ENCODE peak calls at places on chromosomes 6 and 20, in seven cellular contexts. One of them, this sample, is unnamed.

GRCh38 chr6:1614767-1615650 is 5.3 kb downstream of the FOXC1 start:
- DNase-seq in transverse colon: no peak
- DNase-seq in spleen: no peak
- DNase-seq in thoracic aorta: no peak
- DNase-seq in HCT116: no peak
- DNase-seq in fibroblast of the aortic adventitia: peak; percentile 50
- DNase-seq in SK-N-MC: no peak
- DNase-seq in this sample: no peak

GRCh38 chr20:48107560-48107959 is 322.3 kb upstream of the SULF2 start:
- DNase-seq in transverse colon: no peak
- DNase-seq in thoracic aorta: no peak
- DNase-seq in fibroblast of the aortic adventitia: peak; percentile 2
- DNase-seq in HCT116: no peak
- DNase-seq in spleen: no peak
- DNase-seq in SK-N-MC: no peak
- DNase-seq in this sample: peak; percentile 21

GRCh38 chr6:110720066-110720465 is 95.2 kb downstream of the CDK19 start:
- DNase-seq in HCT116: no peak
- DNase-seq in thoracic aorta: no peak
- DNase-seq in spleen: no peak
- DNase-seq in fibroblast of the aortic adventitia: no peak
- DNase-seq in transverse colon: no peak
- DNase-seq in SK-N-MC: no peak
- DNase-seq in this sample: no peak

GRCh38 chr20:64099086-64099786 is 8.1 kb downstream of the NPBWR2 start:
- DNase-seq in thoracic aorta: no peak
- DNase-seq in HCT116: no peak
- DNase-seq in spleen: no peak
- DNase-seq in transverse colon: no peak
- DNase-seq in SK-N-MC: no peak
- DNase-seq in fibroblast of the aortic adventitia: no peak
- DNase-seq in this sample: no peak

GRCh38 chr20:44394520-44395182 is 39.2 kb downstream of the HNF4A start:
- DNase-seq in fibroblast of the aortic adventitia: no peak
- DNase-seq in SK-N-MC: no peak
- DNase-seq in thoracic aorta: no peak
- DNase-seq in spleen: no peak
- DNase-seq in HCT116: no peak
- DNase-seq in transverse colon: no peak
- DNase-seq in this sample: no peak

GRCh38 chr6:156778615-156779205 is 1.5 kb downstream of the ARID1B start:
- DNase-seq in HCT116: no peak
- DNase-seq in thoracic aorta: no peak
- DNase-seq in spleen: peak; percentile 93
- DNase-seq in SK-N-MC: no peak
- DNase-seq in fibroblast of the aortic adventitia: peak; percentile 37
- DNase-seq in transverse colon: peak; percentile 65
- DNase-seq in this sample: peak; percentile 48

GRCh38 chr6:27133281-27134227 is 113.9 kb upstream of the PRSS16 start:
- DNase-seq in HCT116: peak; percentile 69
- DNase-seq in spleen: peak; percentile 97
- DNase-seq in SK-N-MC: no peak
- DNase-seq in thoracic aorta: no peak
- DNase-seq in transverse colon: peak; percentile 85
- DNase-seq in fibroblast of the aortic adventitia: peak; percentile 50
- DNase-seq in this sample: peak; percentile 63

GRCh38 chr6:139686308-139686707 is 311.9 kb upstream of the CITED2 start:
- DNase-seq in HCT116: no peak
- DNase-seq in transverse colon: no peak
- DNase-seq in thoracic aorta: no peak
- DNase-seq in spleen: no peak
- DNase-seq in fibroblast of the aortic adventitia: peak; percentile 52
- DNase-seq in SK-N-MC: no peak
- DNase-seq in this sample: peak; percentile 51

GRCh38 chr6:125974214-125974866 is 12.0 kb upstream of the TRMT11 start:
- DNase-seq in spleen: no peak
- DNase-seq in HCT116: peak; percentile 46
- DNase-seq in SK-N-MC: no peak
- DNase-seq in thoracic aorta: no peak
- DNase-seq in transverse colon: no peak
- DNase-seq in fibroblast of the aortic adventitia: peak; percentile 86
- DNase-seq in this sample: peak; percentile 70

GRCh38 chr20:37968726-37969401 is 64.4 kb downstream of the TTI1 start:
- DNase-seq in transverse colon: no peak
- DNase-seq in spleen: no peak
- DNase-seq in HCT116: no peak
- DNase-seq in SK-N-MC: no peak
- DNase-seq in fibroblast of the aortic adventitia: no peak
- DNase-seq in thoracic aorta: no peak
- DNase-seq in this sample: peak; percentile 5

GRCh38 chr6:154637392-154637791 is 95.8 kb upstream of the SCAF8 start:
- DNase-seq in fibroblast of the aortic adventitia: no peak
- DNase-seq in HCT116: no peak
- DNase-seq in spleen: no peak
- DNase-seq in thoracic aorta: no peak
- DNase-seq in transverse colon: no peak
- DNase-seq in SK-N-MC: no peak
- DNase-seq in this sample: no peak

GRCh38 chr6:146857180-146857959 is 258.6 kb downstream of the ADGB start:
- DNase-seq in thoracic aorta: peak; percentile 45
- DNase-seq in SK-N-MC: no peak
- DNase-seq in spleen: peak; percentile 96
- DNase-seq in transverse colon: peak; percentile 80
- DNase-seq in HCT116: peak; percentile 43
- DNase-seq in fibroblast of the aortic adventitia: peak; percentile 93
- DNase-seq in this sample: peak; percentile 96

GRCh38 chr6:42748241-42748898 is 2.5 kb upstream of the TBCC start:
- DNase-seq in fibroblast of the aortic adventitia: peak; percentile 44
- DNase-seq in spleen: no peak
- DNase-seq in SK-N-MC: no peak
- DNase-seq in thoracic aorta: no peak
- DNase-seq in HCT116: no peak
- DNase-seq in transverse colon: no peak
- DNase-seq in this sample: no peak

GRCh38 chr20:46709459-46710148 is at the start of gene SLC2A10:
- DNase-seq in thoracic aorta: no peak
- DNase-seq in HCT116: no peak
- DNase-seq in SK-N-MC: no peak
- DNase-seq in spleen: no peak
- DNase-seq in transverse colon: peak; percentile 70
- DNase-seq in fibroblast of the aortic adventitia: peak; percentile 38
- DNase-seq in this sample: peak; percentile 72

GRCh38 chr6:29887330-29887818 is 55.0 kb upstream of the HLA-A start:
- DNase-seq in spleen: peak; percentile 86
- DNase-seq in HCT116: peak; percentile 8
- DNase-seq in SK-N-MC: no peak
- DNase-seq in thoracic aorta: no peak
- DNase-seq in transverse colon: peak; percentile 74
- DNase-seq in fibroblast of the aortic adventitia: peak; percentile 13
- DNase-seq in this sample: peak; percentile 17

GRCh38 chr6:121482004-121482693 is 46.7 kb downstream of the GJA1 start:
- DNase-seq in thoracic aorta: no peak
- DNase-seq in spleen: no peak
- DNase-seq in fibroblast of the aortic adventitia: peak; percentile 91
- DNase-seq in transverse colon: no peak
- DNase-seq in HCT116: peak; percentile 21
- DNase-seq in SK-N-MC: no peak
- DNase-seq in this sample: peak; percentile 64

GRCh38 chr6:45757443-45758121 is 258.1 kb downstream of the CLIC5 start:
- DNase-seq in spleen: no peak
- DNase-seq in SK-N-MC: peak; percentile 80
- DNase-seq in HCT116: no peak
- DNase-seq in fibroblast of the aortic adventitia: peak; percentile 55
- DNase-seq in thoracic aorta: no peak
- DNase-seq in transverse colon: no peak
- DNase-seq in this sample: peak; percentile 78

GRCh38 chr6:130527173-130527572 is 161.4 kb downstream of the TMEM200A start:
- DNase-seq in transverse colon: no peak
- DNase-seq in fibroblast of the aortic adventitia: no peak
- DNase-seq in spleen: no peak
- DNase-seq in SK-N-MC: no peak
- DNase-seq in HCT116: no peak
- DNase-seq in thoracic aorta: no peak
- DNase-seq in this sample: no peak

GRCh38 chr6:1577146-1577680 is 32.5 kb upstream of the FOXC1 start:
- DNase-seq in SK-N-MC: no peak
- DNase-seq in transverse colon: no peak
- DNase-seq in spleen: no peak
- DNase-seq in thoracic aorta: no peak
- DNase-seq in HCT116: no peak
- DNase-seq in fibroblast of the aortic adventitia: no peak
- DNase-seq in this sample: no peak

DNA sequence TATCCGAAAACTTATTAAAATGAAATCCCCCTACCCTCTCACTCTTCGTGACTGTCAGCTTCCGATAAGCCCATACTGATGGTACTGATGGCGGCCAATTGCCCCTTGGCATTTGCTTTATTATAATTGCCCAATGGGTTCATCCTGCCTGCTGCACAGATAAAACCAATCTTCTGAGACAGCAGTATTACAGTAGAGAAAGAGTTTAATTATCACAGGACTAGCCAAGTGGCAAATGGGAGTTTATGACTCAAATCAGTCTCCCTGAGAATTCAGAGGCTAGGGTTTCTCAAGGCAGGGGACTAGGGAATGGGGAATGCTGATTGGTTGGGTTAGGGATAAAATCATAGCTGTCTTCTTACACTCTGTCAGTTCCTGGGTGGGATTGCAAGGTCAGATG is 259.5 kb downstream of the SOD2 start:
- DNase-seq in thoracic aorta: no peak
- DNase-seq in SK-N-MC: no peak
- DNase-seq in spleen: no peak
- DNase-seq in transverse colon: no peak
- DNase-seq in fibroblast of the aortic adventitia: no peak
- DNase-seq in HCT116: no peak
- DNase-seq in this sample: no peak
- H3K4me3 ChIP-seq in thoracic aorta: no peak overlapping the region
- H3K4me3 ChIP-seq in SK-N-MC: no peak overlapping the region
- H3K4me3 ChIP-seq in spleen: no peak overlapping the region
- H3K4me3 ChIP-seq in transverse colon: no peak overlapping the region
- H3K4me3 ChIP-seq in fibroblast of the aortic adventitia: no peak overlapping the region
- H3K4me3 ChIP-seq in HCT116: no peak overlapping the region
- H3K4me3 ChIP-seq in this sample: no peak overlapping the region

DNA sequence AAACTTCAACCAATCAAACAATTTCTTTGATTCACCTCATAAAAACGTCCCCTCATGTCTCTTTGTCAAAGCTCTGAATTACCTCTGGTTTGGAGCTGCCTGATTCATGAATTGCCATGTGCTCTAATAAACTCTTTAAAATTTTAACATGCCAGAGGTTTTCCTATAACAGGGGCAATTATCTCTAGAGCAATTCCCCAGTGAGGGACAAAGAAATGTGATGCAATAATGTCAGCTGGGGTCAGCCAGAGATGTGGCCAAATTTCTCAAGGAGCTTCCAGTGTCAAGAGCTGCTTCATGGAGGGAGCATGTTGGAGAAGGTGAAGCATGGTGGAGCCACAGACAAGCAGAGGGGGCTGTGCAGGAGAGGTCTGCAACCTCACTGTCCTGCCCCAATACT is 38.7 kb upstream of the RFPL4B start:
- DNase-seq in transverse colon: no peak
- DNase-seq in thoracic aorta: no peak
- DNase-seq in HCT116: no peak
- DNase-seq in SK-N-MC: no peak
- DNase-seq in spleen: no peak
- DNase-seq in fibroblast of the aortic adventitia: peak; percentile 41
- DNase-seq in this sample: peak; percentile 68
- H3K4me3 ChIP-seq in transverse colon: no peak overlapping the region
- H3K4me3 ChIP-seq in thoracic aorta: no peak overlapping the region
- H3K4me3 ChIP-seq in HCT116: no peak overlapping the region
- H3K4me3 ChIP-seq in SK-N-MC: no peak overlapping the region
- H3K4me3 ChIP-seq in spleen: no peak overlapping the region
- H3K4me3 ChIP-seq in fibroblast of the aortic adventitia: no peak overlapping the region
- H3K4me3 ChIP-seq in this sample: no peak overlapping the region

DNA sequence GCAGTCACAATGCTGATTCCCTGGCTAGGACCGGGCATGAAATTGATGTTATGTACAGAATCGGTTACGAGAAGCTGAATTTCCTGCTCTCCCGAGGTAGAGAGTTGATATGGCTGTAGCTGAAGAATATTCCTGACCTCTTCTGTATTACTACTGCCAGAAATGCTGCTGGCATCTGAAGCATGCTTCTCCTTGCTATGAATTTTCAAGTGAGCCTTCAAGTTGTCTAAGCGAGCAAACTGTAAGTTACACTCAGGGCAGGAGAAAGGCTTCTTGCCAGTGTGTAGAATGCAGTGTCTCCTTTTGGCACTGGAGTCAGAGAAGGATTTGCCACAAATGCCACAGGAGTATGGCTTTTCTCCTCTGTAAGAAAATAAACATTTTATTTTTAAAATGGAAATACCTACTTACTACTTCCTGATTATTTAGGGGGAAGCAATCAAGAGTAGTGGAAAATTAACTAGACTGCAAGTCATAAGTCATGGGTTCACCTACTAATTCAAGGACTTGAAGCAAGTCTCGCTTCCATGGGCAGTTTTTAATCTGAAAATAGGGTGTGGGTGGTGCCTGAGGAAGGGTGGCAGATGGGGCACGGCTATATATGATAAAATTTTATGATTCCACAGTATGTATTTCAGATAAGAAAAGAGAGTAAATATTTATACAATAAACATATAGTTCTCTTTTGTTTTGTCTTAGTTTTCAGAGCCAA is 10.8 kb upstream of the MICAL1 start:
- DNase-seq in thoracic aorta: no peak
- DNase-seq in fibroblast of the aortic adventitia: no peak
- DNase-seq in spleen: no peak
- DNase-seq in transverse colon: no peak
- DNase-seq in SK-N-MC: no peak
- DNase-seq in HCT116: no peak
- DNase-seq in this sample: no peak
- H3K4me3 ChIP-seq in thoracic aorta: no peak overlapping the region
- H3K4me3 ChIP-seq in fibroblast of the aortic adventitia: no peak overlapping the region
- H3K4me3 ChIP-seq in spleen: no peak overlapping the region
- H3K4me3 ChIP-seq in transverse colon: no peak overlapping the region
- H3K4me3 ChIP-seq in SK-N-MC: no peak overlapping the region
- H3K4me3 ChIP-seq in HCT116: no peak overlapping the region
- H3K4me3 ChIP-seq in this sample: no peak overlapping the region

DNA sequence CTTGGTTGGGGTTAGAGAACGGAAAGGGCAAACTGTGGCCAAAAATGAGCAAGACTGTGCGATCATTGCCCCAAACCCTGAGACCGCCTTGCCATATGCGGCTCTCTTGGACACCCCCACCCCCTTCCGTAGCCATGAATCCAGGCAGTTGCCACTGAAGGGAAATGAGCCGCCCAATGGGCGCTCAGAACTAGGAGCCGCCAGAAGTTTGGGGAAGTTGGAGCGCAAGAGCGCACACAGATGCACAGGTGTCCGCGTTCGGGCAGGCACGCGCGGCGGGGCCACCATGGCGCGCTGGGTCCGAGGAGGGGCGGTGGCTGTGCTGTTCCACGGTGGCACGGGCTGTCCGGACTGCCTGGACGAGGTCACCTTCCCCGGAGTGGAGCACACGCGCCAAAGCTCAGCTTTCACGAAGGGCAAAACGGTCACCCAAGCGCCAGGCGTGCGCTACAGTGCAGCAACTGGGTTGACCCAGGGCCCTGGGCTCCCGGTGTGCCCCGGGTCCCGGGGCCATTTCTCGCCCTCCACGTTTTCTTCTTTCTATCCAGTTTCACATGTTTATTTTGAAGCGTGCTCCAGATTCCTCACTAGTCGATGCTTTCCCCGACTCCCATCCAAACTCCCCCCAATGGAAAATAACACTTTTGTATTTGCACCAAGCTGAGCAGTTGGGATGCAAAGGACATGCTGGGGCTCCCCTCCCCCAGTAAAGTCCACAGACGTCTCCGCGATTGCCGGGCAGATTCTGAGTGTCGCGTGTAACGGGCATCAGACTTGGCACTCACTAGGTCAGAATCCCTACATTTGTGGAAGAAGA is 903 bp upstream of the PDE10A start:
- DNase-seq in HCT116: no peak
- DNase-seq in thoracic aorta: no peak
- DNase-seq in fibroblast of the aortic adventitia: no peak
- DNase-seq in spleen: no peak
- DNase-seq in transverse colon: no peak
- DNase-seq in SK-N-MC: no peak
- DNase-seq in this sample: peak; percentile 4
- H3K4me3 ChIP-seq in HCT116: no peak overlapping the region
- H3K4me3 ChIP-seq in thoracic aorta: peak overlapping the region; percentile 77
- H3K4me3 ChIP-seq in fibroblast of the aortic adventitia: peak overlapping the region; percentile 75
- H3K4me3 ChIP-seq in spleen: peak overlapping the region; percentile 52
- H3K4me3 ChIP-seq in transverse colon: peak overlapping the region; percentile 58
- H3K4me3 ChIP-seq in SK-N-MC: no peak overlapping the region
- H3K4me3 ChIP-seq in this sample: peak overlapping the region; percentile 34

This sample was measured in AG10803.